ENCODE peak calls at places on chromosomes 16 and 17, in seven cellular contexts. One of them, this sample, is unnamed.

GRCh38 chr16:58348986-58349385 is 43.3 kb upstream of the GINS3 start:
- DNase-seq in GM06990: no peak
- DNase-seq in activated T-cell treated with anti-CD3 and anti-CD28 coated beads for 48 hours: no peak
- DNase-seq in T-cell: no peak
- DNase-seq in GM03348: no peak
- DNase-seq in EH: no peak
- DNase-seq in activated CD8-positive, alpha-beta memory T cell treated with anti-CD3 and anti-CD28 coated beads, Interleukin-2, amount 10 ng/mL, durations not matched to agents 7 days and 5 days: no peak
- DNase-seq in this sample: no peak

GRCh38 chr17:57097832-57098421 is 12.9 kb downstream of the AKAP1 start:
- DNase-seq in activated T-cell treated with anti-CD3 and anti-CD28 coated beads for 48 hours: no peak
- DNase-seq in EH: peak; percentile 88
- DNase-seq in GM03348: peak; percentile 40
- DNase-seq in GM06990: no peak
- DNase-seq in activated CD8-positive, alpha-beta memory T cell treated with anti-CD3 and anti-CD28 coated beads, Interleukin-2, amount 10 ng/mL, durations not matched to agents 7 days and 5 days: no peak
- DNase-seq in T-cell: no peak
- DNase-seq in this sample: peak; percentile 78

GRCh38 chr17:17781591-17782424 is 55.0 kb downstream of the SREBF1 start:
- DNase-seq in GM06990: no peak
- DNase-seq in EH: peak; percentile 72
- DNase-seq in T-cell: peak; percentile 40
- DNase-seq in GM03348: peak; percentile 71
- DNase-seq in activated T-cell treated with anti-CD3 and anti-CD28 coated beads for 48 hours: no peak
- DNase-seq in activated CD8-positive, alpha-beta memory T cell treated with anti-CD3 and anti-CD28 coated beads, Interleukin-2, amount 10 ng/mL, durations not matched to agents 7 days and 5 days: no peak
- DNase-seq in this sample: peak; percentile 52

GRCh38 chr16:70395345-70395901 is 43.5 kb downstream of the ST3GAL2 start:
- DNase-seq in T-cell: peak; percentile 43
- DNase-seq in GM03348: peak; percentile 62
- DNase-seq in activated CD8-positive, alpha-beta memory T cell treated with anti-CD3 and anti-CD28 coated beads, Interleukin-2, amount 10 ng/mL, durations not matched to agents 7 days and 5 days: peak; percentile 72
- DNase-seq in GM06990: peak; percentile 50
- DNase-seq in activated T-cell treated with anti-CD3 and anti-CD28 coated beads for 48 hours: peak; percentile 68
- DNase-seq in EH: peak; percentile 53
- DNase-seq in this sample: peak; percentile 22

GRCh38 chr16:74029122-74029805 is 267.4 kb upstream of the PSMD7 start:
- DNase-seq in activated T-cell treated with anti-CD3 and anti-CD28 coated beads for 48 hours: no peak
- DNase-seq in GM03348: no peak
- DNase-seq in activated CD8-positive, alpha-beta memory T cell treated with anti-CD3 and anti-CD28 coated beads, Interleukin-2, amount 10 ng/mL, durations not matched to agents 7 days and 5 days: no peak
- DNase-seq in GM06990: no peak
- DNase-seq in EH: no peak
- DNase-seq in T-cell: no peak
- DNase-seq in this sample: no peak

GRCh38 chr17:3794890-3795757 is 5.9 kb downstream of the ITGAE start:
- DNase-seq in EH: peak; percentile 58
- DNase-seq in activated CD8-positive, alpha-beta memory T cell treated with anti-CD3 and anti-CD28 coated beads, Interleukin-2, amount 10 ng/mL, durations not matched to agents 7 days and 5 days: peak; percentile 88
- DNase-seq in activated T-cell treated with anti-CD3 and anti-CD28 coated beads for 48 hours: peak; percentile 48
- DNase-seq in GM06990: peak; percentile 45
- DNase-seq in T-cell: peak; percentile 11
- DNase-seq in GM03348: peak; percentile 36
- DNase-seq in this sample: peak; percentile 67

GRCh38 chr16:81265658-81266451 is 27.4 kb downstream of the BCO1 start:
- DNase-seq in GM03348: peak; percentile 28
- DNase-seq in activated T-cell treated with anti-CD3 and anti-CD28 coated beads for 48 hours: no peak
- DNase-seq in GM06990: no peak
- DNase-seq in activated CD8-positive, alpha-beta memory T cell treated with anti-CD3 and anti-CD28 coated beads, Interleukin-2, amount 10 ng/mL, durations not matched to agents 7 days and 5 days: no peak
- DNase-seq in EH: peak; percentile 41
- DNase-seq in T-cell: no peak
- DNase-seq in this sample: peak; percentile 19

GRCh38 chr17:77124192-77124908 is 16.4 kb upstream of the SEC14L1 start:
- DNase-seq in T-cell: no peak
- DNase-seq in activated T-cell treated with anti-CD3 and anti-CD28 coated beads for 48 hours: no peak
- DNase-seq in GM06990: no peak
- DNase-seq in GM03348: no peak
- DNase-seq in activated CD8-positive, alpha-beta memory T cell treated with anti-CD3 and anti-CD28 coated beads, Interleukin-2, amount 10 ng/mL, durations not matched to agents 7 days and 5 days: no peak
- DNase-seq in EH: peak; percentile 79
- DNase-seq in this sample: peak; percentile 68